ENCODE peak calls at places on chromosomes 7 and 10, in ten cellular contexts. One of them, this sample, is unnamed.

GRCh38 chr10:99430451-99431189 is at the start of gene GOT1:
- DNase-seq in activated CD8-positive, alpha-beta memory T cell treated with anti-CD3 and anti-CD28 coated beads for 4 hours: peak
- DNase-seq in CD8-positive, alpha-beta T cell: peak
- DNase-seq in activated gamma-delta T cell: peak
- DNase-seq in stimulated activated CD4-positive, alpha-beta T cell treated with anti-CD3 and anti-CD28 coated beads, Interleukin-15, amount 100 ng/mL, for 1 hour: peak
- DNase-seq in bronchial epithelial cell: peak
- DNase-seq in GM18507: peak
- DNase-seq in right lobe of liver: peak
- DNase-seq in GM06990: peak
- DNase-seq in AG04449: peak
- DNase-seq in this sample: peak

GRCh38 chr10:7170626-7171322 is 240.1 kb downstream of the SFMBT2 start:
- DNase-seq in CD8-positive, alpha-beta T cell: no peak
- DNase-seq in GM18507: no peak
- DNase-seq in bronchial epithelial cell: no peak
- DNase-seq in activated CD8-positive, alpha-beta memory T cell treated with anti-CD3 and anti-CD28 coated beads for 4 hours: no peak
- DNase-seq in GM06990: no peak
- DNase-seq in right lobe of liver: no peak
- DNase-seq in AG04449: no peak
- DNase-seq in stimulated activated CD4-positive, alpha-beta T cell treated with anti-CD3 and anti-CD28 coated beads, Interleukin-15, amount 100 ng/mL, for 1 hour: no peak
- DNase-seq in activated gamma-delta T cell: no peak
- DNase-seq in this sample: no peak

GRCh38 chr7:137453356-137453755 is 109.8 kb upstream of the PTN start:
- DNase-seq in activated CD8-positive, alpha-beta memory T cell treated with anti-CD3 and anti-CD28 coated beads for 4 hours: no peak
- DNase-seq in bronchial epithelial cell: no peak
- DNase-seq in GM18507: no peak
- DNase-seq in CD8-positive, alpha-beta T cell: no peak
- DNase-seq in stimulated activated CD4-positive, alpha-beta T cell treated with anti-CD3 and anti-CD28 coated beads, Interleukin-15, amount 100 ng/mL, for 1 hour: no peak
- DNase-seq in activated gamma-delta T cell: no peak
- DNase-seq in GM06990: no peak
- DNase-seq in right lobe of liver: no peak
- DNase-seq in AG04449: no peak
- DNase-seq in this sample: peak

GRCh38 chr7:84492565-84493034 is 298.0 kb upstream of the SEMA3A start:
- DNase-seq in GM06990: no peak
- DNase-seq in GM18507: no peak
- DNase-seq in CD8-positive, alpha-beta T cell: no peak
- DNase-seq in AG04449: peak
- DNase-seq in bronchial epithelial cell: no peak
- DNase-seq in activated CD8-positive, alpha-beta memory T cell treated with anti-CD3 and anti-CD28 coated beads for 4 hours: no peak
- DNase-seq in stimulated activated CD4-positive, alpha-beta T cell treated with anti-CD3 and anti-CD28 coated beads, Interleukin-15, amount 100 ng/mL, for 1 hour: no peak
- DNase-seq in activated gamma-delta T cell: no peak
- DNase-seq in right lobe of liver: no peak
- DNase-seq in this sample: no peak

GRCh38 chr10:2610946-2611345 is 456.4 kb upstream of the PFKP start:
- DNase-seq in GM06990: no peak
- DNase-seq in activated CD8-positive, alpha-beta memory T cell treated with anti-CD3 and anti-CD28 coated beads for 4 hours: no peak
- DNase-seq in CD8-positive, alpha-beta T cell: no peak
- DNase-seq in activated gamma-delta T cell: no peak
- DNase-seq in right lobe of liver: no peak
- DNase-seq in bronchial epithelial cell: no peak
- DNase-seq in GM18507: no peak
- DNase-seq in AG04449: no peak
- DNase-seq in stimulated activated CD4-positive, alpha-beta T cell treated with anti-CD3 and anti-CD28 coated beads, Interleukin-15, amount 100 ng/mL, for 1 hour: no peak
- DNase-seq in this sample: no peak

GRCh38 chr7:47614450-47614849 is 32.5 kb upstream of the TNS3 start:
- DNase-seq in right lobe of liver: no peak
- DNase-seq in stimulated activated CD4-positive, alpha-beta T cell treated with anti-CD3 and anti-CD28 coated beads, Interleukin-15, amount 100 ng/mL, for 1 hour: no peak
- DNase-seq in GM18507: no peak
- DNase-seq in AG04449: no peak
- DNase-seq in activated gamma-delta T cell: no peak
- DNase-seq in activated CD8-positive, alpha-beta memory T cell treated with anti-CD3 and anti-CD28 coated beads for 4 hours: no peak
- DNase-seq in bronchial epithelial cell: no peak
- DNase-seq in CD8-positive, alpha-beta T cell: no peak
- DNase-seq in GM06990: no peak
- DNase-seq in this sample: no peak

GRCh38 chr10:96906864-96907263 is 74.8 kb downstream of the LCOR start:
- DNase-seq in AG04449: no peak
- DNase-seq in bronchial epithelial cell: no peak
- DNase-seq in GM06990: no peak
- DNase-seq in activated CD8-positive, alpha-beta memory T cell treated with anti-CD3 and anti-CD28 coated beads for 4 hours: no peak
- DNase-seq in CD8-positive, alpha-beta T cell: no peak
- DNase-seq in GM18507: peak
- DNase-seq in activated gamma-delta T cell: no peak
- DNase-seq in stimulated activated CD4-positive, alpha-beta T cell treated with anti-CD3 and anti-CD28 coated beads, Interleukin-15, amount 100 ng/mL, for 1 hour: no peak
- DNase-seq in right lobe of liver: no peak
- DNase-seq in this sample: no peak

GRCh38 chr10:100999742-101000601 is at the start of gene LZTS2:
- DNase-seq in bronchial epithelial cell: no peak
- DNase-seq in GM06990: no peak
- DNase-seq in CD8-positive, alpha-beta T cell: no peak
- DNase-seq in GM18507: no peak
- DNase-seq in AG04449: no peak
- DNase-seq in right lobe of liver: no peak
- DNase-seq in activated gamma-delta T cell: no peak
- DNase-seq in stimulated activated CD4-positive, alpha-beta T cell treated with anti-CD3 and anti-CD28 coated beads, Interleukin-15, amount 100 ng/mL, for 1 hour: no peak
- DNase-seq in activated CD8-positive, alpha-beta memory T cell treated with anti-CD3 and anti-CD28 coated beads for 4 hours: no peak
- DNase-seq in this sample: no peak

GRCh38 chr10:126262971-126263370 is 125.3 kb downstream of the ADAM12 start:
- DNase-seq in activated CD8-positive, alpha-beta memory T cell treated with anti-CD3 and anti-CD28 coated beads for 4 hours: no peak
- DNase-seq in right lobe of liver: no peak
- DNase-seq in GM18507: no peak
- DNase-seq in AG04449: no peak
- DNase-seq in bronchial epithelial cell: no peak
- DNase-seq in stimulated activated CD4-positive, alpha-beta T cell treated with anti-CD3 and anti-CD28 coated beads, Interleukin-15, amount 100 ng/mL, for 1 hour: no peak
- DNase-seq in CD8-positive, alpha-beta T cell: no peak
- DNase-seq in GM06990: no peak
- DNase-seq in activated gamma-delta T cell: no peak
- DNase-seq in this sample: no peak

GRCh38 chr7:116582806-116583444 is 58.1 kb downstream of the CAV1 start:
- DNase-seq in activated CD8-positive, alpha-beta memory T cell treated with anti-CD3 and anti-CD28 coated beads for 4 hours: no peak
- DNase-seq in stimulated activated CD4-positive, alpha-beta T cell treated with anti-CD3 and anti-CD28 coated beads, Interleukin-15, amount 100 ng/mL, for 1 hour: no peak
- DNase-seq in AG04449: peak
- DNase-seq in right lobe of liver: no peak
- DNase-seq in activated gamma-delta T cell: no peak
- DNase-seq in CD8-positive, alpha-beta T cell: no peak
- DNase-seq in GM18507: no peak
- DNase-seq in bronchial epithelial cell: no peak
- DNase-seq in GM06990: peak
- DNase-seq in this sample: no peak

GRCh38 chr10:50937230-50937907 is 51.9 kb upstream of the A1CF start:
- DNase-seq in activated CD8-positive, alpha-beta memory T cell treated with anti-CD3 and anti-CD28 coated beads for 4 hours: no peak
- DNase-seq in stimulated activated CD4-positive, alpha-beta T cell treated with anti-CD3 and anti-CD28 coated beads, Interleukin-15, amount 100 ng/mL, for 1 hour: no peak
- DNase-seq in GM06990: no peak
- DNase-seq in right lobe of liver: no peak
- DNase-seq in CD8-positive, alpha-beta T cell: no peak
- DNase-seq in AG04449: no peak
- DNase-seq in bronchial epithelial cell: peak
- DNase-seq in activated gamma-delta T cell: no peak
- DNase-seq in GM18507: no peak
- DNase-seq in this sample: no peak

GRCh38 chr10:34333513-34333912 is 481.6 kb downstream of the PARD3 start:
- DNase-seq in activated gamma-delta T cell: no peak
- DNase-seq in AG04449: no peak
- DNase-seq in activated CD8-positive, alpha-beta memory T cell treated with anti-CD3 and anti-CD28 coated beads for 4 hours: no peak
- DNase-seq in CD8-positive, alpha-beta T cell: no peak
- DNase-seq in stimulated activated CD4-positive, alpha-beta T cell treated with anti-CD3 and anti-CD28 coated beads, Interleukin-15, amount 100 ng/mL, for 1 hour: no peak
- DNase-seq in bronchial epithelial cell: peak
- DNase-seq in right lobe of liver: no peak
- DNase-seq in GM18507: no peak
- DNase-seq in GM06990: no peak
- DNase-seq in this sample: no peak

GRCh38 chr10:12357525-12358151 is 8.3 kb downstream of the CAMK1D start:
- DNase-seq in GM06990: no peak
- DNase-seq in AG04449: no peak
- DNase-seq in GM18507: no peak
- DNase-seq in bronchial epithelial cell: no peak
- DNase-seq in activated CD8-positive, alpha-beta memory T cell treated with anti-CD3 and anti-CD28 coated beads for 4 hours: no peak
- DNase-seq in activated gamma-delta T cell: no peak
- DNase-seq in right lobe of liver: peak
- DNase-seq in stimulated activated CD4-positive, alpha-beta T cell treated with anti-CD3 and anti-CD28 coated beads, Interleukin-15, amount 100 ng/mL, for 1 hour: no peak
- DNase-seq in CD8-positive, alpha-beta T cell: no peak
- DNase-seq in this sample: no peak

GRCh38 chr7:30184804-30185487 is 50.2 kb downstream of the MTURN start:
- DNase-seq in stimulated activated CD4-positive, alpha-beta T cell treated with anti-CD3 and anti-CD28 coated beads, Interleukin-15, amount 100 ng/mL, for 1 hour: no peak
- DNase-seq in bronchial epithelial cell: no peak
- DNase-seq in activated gamma-delta T cell: no peak
- DNase-seq in activated CD8-positive, alpha-beta memory T cell treated with anti-CD3 and anti-CD28 coated beads for 4 hours: no peak
- DNase-seq in CD8-positive, alpha-beta T cell: no peak
- DNase-seq in GM18507: no peak
- DNase-seq in AG04449: no peak
- DNase-seq in right lobe of liver: no peak
- DNase-seq in GM06990: peak
- DNase-seq in this sample: no peak

GRCh38 chr7:39353615-39354376 is 212.4 kb upstream of the YAE1 start:
- DNase-seq in GM06990: no peak
- DNase-seq in GM18507: no peak
- DNase-seq in stimulated activated CD4-positive, alpha-beta T cell treated with anti-CD3 and anti-CD28 coated beads, Interleukin-15, amount 100 ng/mL, for 1 hour: no peak
- DNase-seq in CD8-positive, alpha-beta T cell: no peak
- DNase-seq in right lobe of liver: no peak
- DNase-seq in AG04449: peak
- DNase-seq in activated gamma-delta T cell: no peak
- DNase-seq in bronchial epithelial cell: peak
- DNase-seq in activated CD8-positive, alpha-beta memory T cell treated with anti-CD3 and anti-CD28 coated beads for 4 hours: no peak
- DNase-seq in this sample: no peak

GRCh38 chr7:90320801-90321494 is at the start of gene FAM237B:
- DNase-seq in AG04449: no peak
- DNase-seq in GM06990: peak
- DNase-seq in CD8-positive, alpha-beta T cell: no peak
- DNase-seq in stimulated activated CD4-positive, alpha-beta T cell treated with anti-CD3 and anti-CD28 coated beads, Interleukin-15, amount 100 ng/mL, for 1 hour: no peak
- DNase-seq in activated gamma-delta T cell: no peak
- DNase-seq in activated CD8-positive, alpha-beta memory T cell treated with anti-CD3 and anti-CD28 coated beads for 4 hours: no peak
- DNase-seq in right lobe of liver: no peak
- DNase-seq in bronchial epithelial cell: no peak
- DNase-seq in GM18507: no peak
- DNase-seq in this sample: no peak

GRCh38 chr10:58175990-58176910 is 91.4 kb downstream of the IPMK start:
- DNase-seq in stimulated activated CD4-positive, alpha-beta T cell treated with anti-CD3 and anti-CD28 coated beads, Interleukin-15, amount 100 ng/mL, for 1 hour: no peak
- DNase-seq in GM18507: no peak
- DNase-seq in GM06990: no peak
- DNase-seq in bronchial epithelial cell: peak
- DNase-seq in activated gamma-delta T cell: no peak
- DNase-seq in right lobe of liver: no peak
- DNase-seq in CD8-positive, alpha-beta T cell: no peak
- DNase-seq in activated CD8-positive, alpha-beta memory T cell treated with anti-CD3 and anti-CD28 coated beads for 4 hours: no peak
- DNase-seq in AG04449: no peak
- DNase-seq in this sample: no peak

GRCh38 chr7:136807598-136807997 is 60.9 kb upstream of the CHRM2 start:
- DNase-seq in bronchial epithelial cell: no peak
- DNase-seq in AG04449: no peak
- DNase-seq in GM18507: no peak
- DNase-seq in CD8-positive, alpha-beta T cell: no peak
- DNase-seq in GM06990: no peak
- DNase-seq in stimulated activated CD4-positive, alpha-beta T cell treated with anti-CD3 and anti-CD28 coated beads, Interleukin-15, amount 100 ng/mL, for 1 hour: no peak
- DNase-seq in right lobe of liver: no peak
- DNase-seq in activated gamma-delta T cell: no peak
- DNase-seq in activated CD8-positive, alpha-beta memory T cell treated with anti-CD3 and anti-CD28 coated beads for 4 hours: no peak
- DNase-seq in this sample: no peak

GRCh38 chr7:29977926-29978652 is 11.5 kb downstream of the SCRN1 start:
- DNase-seq in activated CD8-positive, alpha-beta memory T cell treated with anti-CD3 and anti-CD28 coated beads for 4 hours: no peak
- DNase-seq in right lobe of liver: no peak
- DNase-seq in activated gamma-delta T cell: no peak
- DNase-seq in GM06990: no peak
- DNase-seq in bronchial epithelial cell: no peak
- DNase-seq in CD8-positive, alpha-beta T cell: no peak
- DNase-seq in AG04449: no peak
- DNase-seq in GM18507: no peak
- DNase-seq in stimulated activated CD4-positive, alpha-beta T cell treated with anti-CD3 and anti-CD28 coated beads, Interleukin-15, amount 100 ng/mL, for 1 hour: no peak
- DNase-seq in this sample: no peak

GRCh38 chr7:47371733-47372368 is 210.1 kb downstream of the TNS3 start:
- DNase-seq in activated CD8-positive, alpha-beta memory T cell treated with anti-CD3 and anti-CD28 coated beads for 4 hours: no peak
- DNase-seq in CD8-positive, alpha-beta T cell: no peak
- DNase-seq in stimulated activated CD4-positive, alpha-beta T cell treated with anti-CD3 and anti-CD28 coated beads, Interleukin-15, amount 100 ng/mL, for 1 hour: no peak
- DNase-seq in right lobe of liver: peak
- DNase-seq in activated gamma-delta T cell: no peak
- DNase-seq in GM18507: no peak
- DNase-seq in GM06990: no peak
- DNase-seq in AG04449: no peak
- DNase-seq in bronchial epithelial cell: peak
- DNase-seq in this sample: peak

GRCh38 chr10:84172435-84173356 is 905 bp upstream of the GPR15LG start:
- DNase-seq in bronchial epithelial cell: no peak
- DNase-seq in stimulated activated CD4-positive, alpha-beta T cell treated with anti-CD3 and anti-CD28 coated beads, Interleukin-15, amount 100 ng/mL, for 1 hour: no peak
- DNase-seq in GM06990: peak
- DNase-seq in AG04449: no peak
- DNase-seq in CD8-positive, alpha-beta T cell: no peak
- DNase-seq in right lobe of liver: no peak
- DNase-seq in GM18507: no peak
- DNase-seq in activated CD8-positive, alpha-beta memory T cell treated with anti-CD3 and anti-CD28 coated beads for 4 hours: no peak
- DNase-seq in activated gamma-delta T cell: no peak
- DNase-seq in this sample: no peak

GRCh38 chr10:58322072-58322834 is 12.6 kb upstream of the UBE2D1 start:
- DNase-seq in bronchial epithelial cell: peak
- DNase-seq in activated CD8-positive, alpha-beta memory T cell treated with anti-CD3 and anti-CD28 coated beads for 4 hours: no peak
- DNase-seq in GM18507: no peak
- DNase-seq in stimulated activated CD4-positive, alpha-beta T cell treated with anti-CD3 and anti-CD28 coated beads, Interleukin-15, amount 100 ng/mL, for 1 hour: no peak
- DNase-seq in AG04449: no peak
- DNase-seq in right lobe of liver: no peak
- DNase-seq in activated gamma-delta T cell: no peak
- DNase-seq in CD8-positive, alpha-beta T cell: no peak
- DNase-seq in GM06990: no peak
- DNase-seq in this sample: no peak

GRCh38 chr7:76292206-76292573 is 10.3 kb upstream of the HSPB1 start:
- DNase-seq in right lobe of liver: no peak
- DNase-seq in GM06990: no peak
- DNase-seq in CD8-positive, alpha-beta T cell: no peak
- DNase-seq in GM18507: no peak
- DNase-seq in bronchial epithelial cell: no peak
- DNase-seq in activated CD8-positive, alpha-beta memory T cell treated with anti-CD3 and anti-CD28 coated beads for 4 hours: no peak
- DNase-seq in stimulated activated CD4-positive, alpha-beta T cell treated with anti-CD3 and anti-CD28 coated beads, Interleukin-15, amount 100 ng/mL, for 1 hour: no peak
- DNase-seq in activated gamma-delta T cell: no peak
- DNase-seq in AG04449: no peak
- DNase-seq in this sample: no peak

GRCh38 chr10:129758591-129759021 is 205.5 kb downstream of the EBF3 start:
- DNase-seq in AG04449: no peak
- DNase-seq in activated CD8-positive, alpha-beta memory T cell treated with anti-CD3 and anti-CD28 coated beads for 4 hours: no peak
- DNase-seq in GM18507: no peak
- DNase-seq in stimulated activated CD4-positive, alpha-beta T cell treated with anti-CD3 and anti-CD28 coated beads, Interleukin-15, amount 100 ng/mL, for 1 hour: no peak
- DNase-seq in bronchial epithelial cell: no peak
- DNase-seq in right lobe of liver: peak
- DNase-seq in CD8-positive, alpha-beta T cell: peak
- DNase-seq in activated gamma-delta T cell: no peak
- DNase-seq in GM06990: no peak
- DNase-seq in this sample: no peak

GRCh38 chr10:100836891-100837290 is 75.9 kb upstream of the SLF2 start:
- DNase-seq in GM06990: no peak
- DNase-seq in bronchial epithelial cell: no peak
- DNase-seq in right lobe of liver: no peak
- DNase-seq in stimulated activated CD4-positive, alpha-beta T cell treated with anti-CD3 and anti-CD28 coated beads, Interleukin-15, amount 100 ng/mL, for 1 hour: no peak
- DNase-seq in CD8-positive, alpha-beta T cell: no peak
- DNase-seq in AG04449: no peak
- DNase-seq in activated CD8-positive, alpha-beta memory T cell treated with anti-CD3 and anti-CD28 coated beads for 4 hours: no peak
- DNase-seq in GM18507: no peak
- DNase-seq in activated gamma-delta T cell: no peak
- DNase-seq in this sample: no peak

GRCh38 chr7:4878336-4879335 is 4.9 kb downstream of the RADIL start:
- DNase-seq in bronchial epithelial cell: no peak
- DNase-seq in CD8-positive, alpha-beta T cell: no peak
- DNase-seq in stimulated activated CD4-positive, alpha-beta T cell treated with anti-CD3 and anti-CD28 coated beads, Interleukin-15, amount 100 ng/mL, for 1 hour: no peak
- DNase-seq in GM18507: no peak
- DNase-seq in AG04449: no peak
- DNase-seq in right lobe of liver: no peak
- DNase-seq in GM06990: no peak
- DNase-seq in activated CD8-positive, alpha-beta memory T cell treated with anti-CD3 and anti-CD28 coated beads for 4 hours: no peak
- DNase-seq in activated gamma-delta T cell: no peak
- DNase-seq in this sample: no peak

GRCh38 chr10:14659626-14660196 is 115.0 kb downstream of the FAM107B start:
- DNase-seq in activated CD8-positive, alpha-beta memory T cell treated with anti-CD3 and anti-CD28 coated beads for 4 hours: no peak
- DNase-seq in bronchial epithelial cell: no peak
- DNase-seq in AG04449: no peak
- DNase-seq in activated gamma-delta T cell: no peak
- DNase-seq in right lobe of liver: peak
- DNase-seq in stimulated activated CD4-positive, alpha-beta T cell treated with anti-CD3 and anti-CD28 coated beads, Interleukin-15, amount 100 ng/mL, for 1 hour: peak
- DNase-seq in GM06990: peak
- DNase-seq in GM18507: peak
- DNase-seq in CD8-positive, alpha-beta T cell: peak
- DNase-seq in this sample: no peak